ENCODE peak calls at places on chromosomes 3 and 15, in six cellular contexts. One of them, this sample, is unnamed. For H3K9me3, the result is how much of the 10 kb centered on the place peaks cover.

GRCh38 chr3:157103280-157103679 is 56.7 kb downstream of the CCNL1 start:
- DNase-seq in IMR-90: no peak
- DNase-seq in trophoblast cell: no peak
- DNase-seq in H1: no peak
- DNase-seq in H9: no peak
- DNase-seq in mesenchymal stem cell: no peak
- DNase-seq in this sample: no peak

GRCh38 chr3:167684389-167684993 is 30.7 kb upstream of the WDR49 start:
- DNase-seq in IMR-90: peak
- DNase-seq in trophoblast cell: peak
- DNase-seq in H1: no peak
- DNase-seq in H9: no peak
- DNase-seq in mesenchymal stem cell: peak
- DNase-seq in this sample: peak

GRCh38 chr15:63389902-63390301 is 8.3 kb upstream of the CA12 start:
- DNase-seq in IMR-90: no peak
- DNase-seq in trophoblast cell: no peak
- DNase-seq in H1: no peak
- DNase-seq in H9: no peak
- DNase-seq in mesenchymal stem cell: no peak
- DNase-seq in this sample: no peak

GRCh38 chr3:196406806-196407470 is 25.3 kb downstream of the UBXN7 start:
- DNase-seq in IMR-90: peak
- DNase-seq in trophoblast cell: peak
- DNase-seq in H1: no peak
- DNase-seq in H9: no peak
- DNase-seq in mesenchymal stem cell: peak
- DNase-seq in this sample: no peak

GRCh38 chr15:91885714-91886265 is 32.3 kb downstream of the SLCO3A1 start:
- DNase-seq in IMR-90: no peak
- DNase-seq in trophoblast cell: peak
- DNase-seq in H1: no peak
- DNase-seq in H9: no peak
- DNase-seq in mesenchymal stem cell: no peak
- DNase-seq in this sample: no peak

GRCh38 chr3:124730129-124730919 is at the start of gene UMPS:
- DNase-seq in IMR-90: peak
- DNase-seq in trophoblast cell: peak
- DNase-seq in H1: no peak
- DNase-seq in H9: peak
- DNase-seq in mesenchymal stem cell: peak
- DNase-seq in this sample: peak

GRCh38 chr15:62110000-62110851 is 43.4 kb downstream of the C2CD4A start:
- DNase-seq in IMR-90: peak
- DNase-seq in trophoblast cell: no peak
- DNase-seq in H1: no peak
- DNase-seq in H9: no peak
- DNase-seq in mesenchymal stem cell: peak
- DNase-seq in this sample: no peak

GRCh38 chr3:70748593-70748992 is 436.2 kb upstream of the MDFIC2 start:
- DNase-seq in IMR-90: no peak
- DNase-seq in trophoblast cell: no peak
- DNase-seq in H1: no peak
- DNase-seq in H9: peak
- DNase-seq in mesenchymal stem cell: no peak
- DNase-seq in this sample: no peak

GRCh38 chr15:27486036-27486435 is 515.1 kb downstream of the GABRG3 start:
- DNase-seq in IMR-90: no peak
- DNase-seq in trophoblast cell: no peak
- DNase-seq in H1: no peak
- DNase-seq in H9: no peak
- DNase-seq in mesenchymal stem cell: no peak
- DNase-seq in this sample: no peak
- H3K9me3 ChIP-seq in IMR-90: under half
- H3K9me3 ChIP-seq in trophoblast cell: under half
- H3K9me3 ChIP-seq in H1: under half
- H3K9me3 ChIP-seq in H9: under half
- H3K9me3 ChIP-seq in mesenchymal stem cell: under half
- H3K9me3 ChIP-seq in this sample: under half

GRCh38 chr3:39406368-39407258 is at the start of gene RPSA:
- DNase-seq in IMR-90: peak
- DNase-seq in trophoblast cell: peak
- DNase-seq in H1: peak
- DNase-seq in H9: peak
- DNase-seq in mesenchymal stem cell: peak
- DNase-seq in this sample: peak
- H2AK5ac ChIP-seq in IMR-90: peak
- H2AK5ac ChIP-seq in trophoblast cell: peak
- H2AK5ac ChIP-seq in H1: peak
- H2AK5ac ChIP-seq in H9: no peak
- H2AK5ac ChIP-seq in mesenchymal stem cell: peak
- H2AK5ac ChIP-seq in this sample: no peak

GRCh38 chr3:174466471-174467054 is 392.6 kb upstream of the NAALADL2 start:
- DNase-seq in IMR-90: peak
- DNase-seq in trophoblast cell: no peak
- DNase-seq in H1: no peak
- DNase-seq in H9: no peak
- DNase-seq in mesenchymal stem cell: no peak
- DNase-seq in this sample: peak

GRCh38 chr3:174462908-174463307 is 396.2 kb upstream of the NAALADL2 start:
- DNase-seq in IMR-90: peak
- DNase-seq in trophoblast cell: no peak
- DNase-seq in H1: no peak
- DNase-seq in H9: no peak
- DNase-seq in mesenchymal stem cell: no peak
- DNase-seq in this sample: no peak

DNA sequence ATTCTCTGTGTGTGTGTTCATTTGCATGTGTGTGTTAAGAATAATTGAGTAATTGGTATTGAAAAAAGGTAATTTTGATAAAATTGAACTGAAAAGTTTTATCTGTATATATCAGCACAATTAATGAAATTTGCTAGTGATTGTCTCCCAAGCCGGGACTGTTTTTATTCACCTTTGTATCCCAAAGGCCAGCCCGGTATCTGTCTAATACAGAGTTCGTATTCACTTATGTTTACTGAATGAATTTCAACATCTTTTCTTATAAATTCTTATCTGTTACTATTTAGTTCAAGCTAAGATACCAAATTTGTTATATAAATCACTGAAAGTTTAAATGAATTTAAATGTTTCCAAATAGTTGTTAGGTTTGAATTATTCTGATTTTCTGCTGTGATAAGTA is 394.0 kb upstream of the NAALADL2 start:
- DNase-seq in IMR-90: no peak
- DNase-seq in trophoblast cell: no peak
- DNase-seq in H1: no peak
- DNase-seq in H9: no peak
- DNase-seq in mesenchymal stem cell: no peak
- DNase-seq in this sample: no peak
- H3K9me3 ChIP-seq in IMR-90: under half
- H3K9me3 ChIP-seq in trophoblast cell: under half
- H3K9me3 ChIP-seq in H1: under half
- H3K9me3 ChIP-seq in H9: under half
- H3K9me3 ChIP-seq in mesenchymal stem cell: under half
- H3K9me3 ChIP-seq in this sample: under half

GRCh38 chr15:78322724-78323395 is 17.3 kb upstream of the CRABP1 start:
- DNase-seq in IMR-90: no peak
- DNase-seq in trophoblast cell: no peak
- DNase-seq in H1: no peak
- DNase-seq in H9: no peak
- DNase-seq in mesenchymal stem cell: no peak
- DNase-seq in this sample: no peak
- H2AK5ac ChIP-seq in IMR-90: no peak
- H2AK5ac ChIP-seq in trophoblast cell: no peak
- H2AK5ac ChIP-seq in H1: no peak
- H2AK5ac ChIP-seq in H9: no peak
- H2AK5ac ChIP-seq in mesenchymal stem cell: peak
- H2AK5ac ChIP-seq in this sample: peak

GRCh38 chr15:89085289-89085906 is 2.9 kb upstream of the ABHD2 start:
- DNase-seq in IMR-90: no peak
- DNase-seq in trophoblast cell: no peak
- DNase-seq in H1: no peak
- DNase-seq in H9: no peak
- DNase-seq in mesenchymal stem cell: no peak
- DNase-seq in this sample: no peak
- H3K9me3 ChIP-seq in IMR-90: under half
- H3K9me3 ChIP-seq in trophoblast cell: under half
- H3K9me3 ChIP-seq in H1: under half
- H3K9me3 ChIP-seq in H9: under half
- H3K9me3 ChIP-seq in mesenchymal stem cell: under half
- H3K9me3 ChIP-seq in this sample: under half

DNA sequence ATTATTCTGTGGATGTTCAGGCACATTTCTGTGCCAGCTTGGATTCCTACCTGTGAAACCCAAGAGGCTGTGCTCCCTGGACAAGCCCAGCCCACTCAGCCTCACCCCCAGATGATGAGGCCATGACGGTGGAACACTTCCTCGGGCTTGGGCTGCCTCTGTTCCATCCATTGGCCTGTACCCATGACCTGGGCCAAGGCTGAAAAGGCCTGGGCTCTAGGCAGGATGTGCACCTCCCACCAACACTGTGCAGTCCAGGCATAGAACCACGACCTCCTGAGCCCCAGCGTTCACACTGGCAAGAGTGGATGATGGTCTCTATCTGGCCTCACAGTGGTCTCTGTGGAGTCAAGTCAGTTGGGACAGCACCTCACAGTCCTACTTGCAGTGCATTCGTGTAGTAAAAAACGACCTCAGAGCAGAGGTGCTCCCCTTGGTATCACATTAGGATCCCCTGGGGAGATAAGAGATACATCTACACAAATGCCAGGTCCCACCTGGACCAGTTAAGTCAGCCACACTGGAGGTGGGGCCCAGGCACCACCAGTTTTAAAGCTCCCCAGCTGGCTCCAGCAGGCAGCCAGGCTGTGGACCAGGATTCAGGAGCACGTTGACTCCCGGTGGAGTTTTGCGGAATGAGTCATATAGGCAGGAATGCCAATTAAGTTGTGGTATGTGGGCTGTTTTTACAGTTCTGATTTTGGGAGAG is 39.0 kb upstream of the IGF1R start:
- DNase-seq in IMR-90: peak
- DNase-seq in trophoblast cell: peak
- DNase-seq in H1: peak
- DNase-seq in H9: peak
- DNase-seq in mesenchymal stem cell: peak
- DNase-seq in this sample: no peak
- H2AK5ac ChIP-seq in IMR-90: no peak
- H2AK5ac ChIP-seq in trophoblast cell: peak
- H2AK5ac ChIP-seq in H1: peak
- H2AK5ac ChIP-seq in H9: no peak
- H2AK5ac ChIP-seq in mesenchymal stem cell: peak
- H2AK5ac ChIP-seq in this sample: peak

GRCh38 chr15:45234562-45235235 is 17.3 kb upstream of the SLC28A2 start:
- DNase-seq in IMR-90: no peak
- DNase-seq in trophoblast cell: no peak
- DNase-seq in H1: no peak
- DNase-seq in H9: no peak
- DNase-seq in mesenchymal stem cell: no peak
- DNase-seq in this sample: no peak
- H3K9me3 ChIP-seq in IMR-90: under half
- H3K9me3 ChIP-seq in trophoblast cell: under half
- H3K9me3 ChIP-seq in H1: under half
- H3K9me3 ChIP-seq in H9: under half
- H3K9me3 ChIP-seq in mesenchymal stem cell: under half
- H3K9me3 ChIP-seq in this sample: under half

GRCh38 chr15:93146601-93147000 is 57.6 kb upstream of the RGMA start:
- DNase-seq in IMR-90: no peak
- DNase-seq in trophoblast cell: no peak
- DNase-seq in H1: no peak
- DNase-seq in H9: no peak
- DNase-seq in mesenchymal stem cell: no peak
- DNase-seq in this sample: no peak

GRCh38 chr15:93152951-93153350 is 63.9 kb upstream of the RGMA start:
- DNase-seq in IMR-90: no peak
- DNase-seq in trophoblast cell: no peak
- DNase-seq in H1: no peak
- DNase-seq in H9: no peak
- DNase-seq in mesenchymal stem cell: no peak
- DNase-seq in this sample: no peak

GRCh38 chr15:93150910-93151309 is 61.9 kb upstream of the RGMA start:
- DNase-seq in IMR-90: no peak
- DNase-seq in trophoblast cell: no peak
- DNase-seq in H1: no peak
- DNase-seq in H9: no peak
- DNase-seq in mesenchymal stem cell: no peak
- DNase-seq in this sample: no peak

GRCh38 chr15:93152264-93152884 is 63.4 kb upstream of the RGMA start:
- DNase-seq in IMR-90: no peak
- DNase-seq in trophoblast cell: no peak
- DNase-seq in H1: no peak
- DNase-seq in H9: no peak
- DNase-seq in mesenchymal stem cell: no peak
- DNase-seq in this sample: no peak

DNA sequence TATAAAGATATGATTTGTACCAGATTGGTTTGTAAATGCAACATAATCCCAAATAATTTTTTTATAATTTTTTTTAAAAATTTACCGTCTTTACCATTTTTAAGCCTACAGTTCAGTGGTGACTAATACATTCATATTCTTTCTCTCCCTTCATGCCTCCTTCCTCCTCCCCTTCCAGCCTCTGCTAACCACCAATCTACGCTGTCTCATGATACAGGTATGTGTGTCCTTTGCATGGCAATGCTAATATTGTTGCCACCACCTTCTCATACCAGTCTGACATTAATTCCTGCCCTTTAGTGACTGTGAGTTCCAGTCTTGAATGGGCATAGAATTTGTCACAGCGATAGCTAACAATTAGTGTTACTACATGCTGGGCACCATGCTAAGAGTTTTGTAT is 62.5 kb upstream of the RGMA start:
- DNase-seq in IMR-90: no peak
- DNase-seq in trophoblast cell: peak
- DNase-seq in H1: no peak
- DNase-seq in H9: no peak
- DNase-seq in mesenchymal stem cell: no peak
- DNase-seq in this sample: no peak
- H2AK5ac ChIP-seq in IMR-90: no peak
- H2AK5ac ChIP-seq in trophoblast cell: no peak
- H2AK5ac ChIP-seq in H1: no peak
- H2AK5ac ChIP-seq in H9: no peak
- H2AK5ac ChIP-seq in mesenchymal stem cell: no peak
- H2AK5ac ChIP-seq in this sample: no peak

DNA sequence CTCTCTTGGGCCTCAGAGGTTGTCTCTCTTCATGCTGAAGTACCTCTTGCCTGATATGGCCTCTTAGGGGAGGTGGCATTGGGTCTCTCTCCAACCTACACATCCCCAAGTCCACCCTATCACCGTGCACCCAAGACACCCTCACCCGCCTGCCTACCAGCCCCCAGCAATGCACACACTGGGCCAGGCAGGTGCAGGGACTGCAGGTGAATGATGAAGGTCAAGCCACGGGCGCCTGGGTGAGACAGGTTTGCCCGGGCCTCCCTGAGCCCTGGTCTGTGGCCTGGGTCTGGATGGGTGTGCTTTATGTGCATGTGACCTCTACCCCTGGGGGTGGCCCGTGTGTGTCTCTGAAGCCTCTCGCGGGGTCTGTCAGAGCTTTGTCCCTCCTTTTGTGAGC is 68.3 kb downstream of the WNT7A start:
- DNase-seq in IMR-90: no peak
- DNase-seq in trophoblast cell: no peak
- DNase-seq in H1: no peak
- DNase-seq in H9: no peak
- DNase-seq in mesenchymal stem cell: no peak
- DNase-seq in this sample: no peak
- H3K9me3 ChIP-seq in IMR-90: under half
- H3K9me3 ChIP-seq in trophoblast cell: under half
- H3K9me3 ChIP-seq in H1: under half
- H3K9me3 ChIP-seq in H9: under half
- H3K9me3 ChIP-seq in mesenchymal stem cell: under half
- H3K9me3 ChIP-seq in this sample: under half